ENCODE peak calls at places on chromosomes 12 and 14, in nine cellular contexts. One of them, this sample, is unnamed.

GRCh38 chr14:66643344-66643743 is 135.4 kb downstream of the GPHN start:
- DNase-seq in thoracic aorta: no peak
- DNase-seq in esophagus squamous epithelium: no peak
- DNase-seq in OCI-LY7: no peak
- DNase-seq in WERI-Rb-1: no peak
- DNase-seq in vagina: no peak
- DNase-seq in pancreas: no peak
- DNase-seq in adrenal gland: no peak
- DNase-seq in MM.1S: no peak
- DNase-seq in this sample: no peak

GRCh38 chr12:111978545-111978944 is 34.4 kb downstream of the TMEM116 start:
- DNase-seq in esophagus squamous epithelium: no peak
- DNase-seq in MM.1S: no peak
- DNase-seq in pancreas: no peak
- DNase-seq in OCI-LY7: no peak
- DNase-seq in adrenal gland: no peak
- DNase-seq in thoracic aorta: no peak
- DNase-seq in WERI-Rb-1: no peak
- DNase-seq in vagina: no peak
- DNase-seq in this sample: no peak

GRCh38 chr12:58803893-58804292 is 116.4 kb downstream of the LRIG3 start:
- DNase-seq in MM.1S: no peak
- DNase-seq in WERI-Rb-1: no peak
- DNase-seq in OCI-LY7: no peak
- DNase-seq in pancreas: no peak
- DNase-seq in thoracic aorta: no peak
- DNase-seq in adrenal gland: peak
- DNase-seq in vagina: no peak
- DNase-seq in esophagus squamous epithelium: no peak
- DNase-seq in this sample: no peak

GRCh38 chr12:39616666-39617065 is 2.9 kb downstream of the ABCD2 start:
- DNase-seq in OCI-LY7: no peak
- DNase-seq in pancreas: no peak
- DNase-seq in esophagus squamous epithelium: no peak
- DNase-seq in MM.1S: no peak
- DNase-seq in vagina: no peak
- DNase-seq in thoracic aorta: no peak
- DNase-seq in adrenal gland: no peak
- DNase-seq in WERI-Rb-1: no peak
- DNase-seq in this sample: no peak

GRCh38 chr14:95862243-95862642 is 14.4 kb upstream of the TUNAR start:
- DNase-seq in pancreas: no peak
- DNase-seq in esophagus squamous epithelium: no peak
- DNase-seq in MM.1S: no peak
- DNase-seq in vagina: peak
- DNase-seq in thoracic aorta: no peak
- DNase-seq in OCI-LY7: no peak
- DNase-seq in adrenal gland: no peak
- DNase-seq in WERI-Rb-1: no peak
- DNase-seq in this sample: no peak

GRCh38 chr14:103207038-103207403 is 83.8 kb downstream of the TNFAIP2 start:
- DNase-seq in WERI-Rb-1: no peak
- DNase-seq in pancreas: peak
- DNase-seq in MM.1S: no peak
- DNase-seq in vagina: no peak
- DNase-seq in adrenal gland: peak
- DNase-seq in OCI-LY7: no peak
- DNase-seq in thoracic aorta: peak
- DNase-seq in esophagus squamous epithelium: no peak
- DNase-seq in this sample: no peak

GRCh38 chr14:88044782-88045446 is 40.0 kb downstream of the GPR65 start:
- DNase-seq in esophagus squamous epithelium: no peak
- DNase-seq in pancreas: no peak
- DNase-seq in MM.1S: no peak
- DNase-seq in WERI-Rb-1: no peak
- DNase-seq in thoracic aorta: no peak
- DNase-seq in OCI-LY7: no peak
- DNase-seq in adrenal gland: no peak
- DNase-seq in vagina: no peak
- DNase-seq in this sample: no peak

GRCh38 chr12:31849090-31849687 is 110.0 kb upstream of the RESF1 start:
- DNase-seq in WERI-Rb-1: no peak
- DNase-seq in esophagus squamous epithelium: no peak
- DNase-seq in thoracic aorta: no peak
- DNase-seq in pancreas: no peak
- DNase-seq in MM.1S: no peak
- DNase-seq in vagina: no peak
- DNase-seq in adrenal gland: no peak
- DNase-seq in OCI-LY7: peak
- DNase-seq in this sample: no peak

GRCh38 chr12:113535100-113535499 is 63.4 kb upstream of the LHX5 start:
- DNase-seq in adrenal gland: no peak
- DNase-seq in MM.1S: no peak
- DNase-seq in esophagus squamous epithelium: no peak
- DNase-seq in WERI-Rb-1: no peak
- DNase-seq in thoracic aorta: no peak
- DNase-seq in pancreas: no peak
- DNase-seq in vagina: no peak
- DNase-seq in OCI-LY7: no peak
- DNase-seq in this sample: no peak

GRCh38 chr12:103758310-103759089 is 82.5 kb downstream of the NT5DC3 start:
- DNase-seq in adrenal gland: no peak
- DNase-seq in esophagus squamous epithelium: no peak
- DNase-seq in OCI-LY7: no peak
- DNase-seq in pancreas: no peak
- DNase-seq in vagina: no peak
- DNase-seq in thoracic aorta: no peak
- DNase-seq in MM.1S: no peak
- DNase-seq in WERI-Rb-1: no peak
- DNase-seq in this sample: no peak

GRCh38 chr12:32826807-32827412 is 69.7 kb downstream of the PKP2 start:
- DNase-seq in esophagus squamous epithelium: no peak
- DNase-seq in adrenal gland: no peak
- DNase-seq in WERI-Rb-1: no peak
- DNase-seq in pancreas: no peak
- DNase-seq in MM.1S: no peak
- DNase-seq in thoracic aorta: no peak
- DNase-seq in OCI-LY7: no peak
- DNase-seq in vagina: no peak
- DNase-seq in this sample: no peak

GRCh38 chr12:105296116-105297095 is 34.1 kb upstream of the C12orf75 start:
- DNase-seq in pancreas: no peak
- DNase-seq in thoracic aorta: no peak
- DNase-seq in MM.1S: no peak
- DNase-seq in vagina: no peak
- DNase-seq in esophagus squamous epithelium: no peak
- DNase-seq in WERI-Rb-1: no peak
- DNase-seq in adrenal gland: no peak
- DNase-seq in OCI-LY7: no peak
- DNase-seq in this sample: no peak

GRCh38 chr12:23098110-23099049 is 473.4 kb downstream of the ETNK1 start:
- DNase-seq in vagina: no peak
- DNase-seq in WERI-Rb-1: no peak
- DNase-seq in esophagus squamous epithelium: no peak
- DNase-seq in thoracic aorta: no peak
- DNase-seq in OCI-LY7: no peak
- DNase-seq in adrenal gland: no peak
- DNase-seq in MM.1S: no peak
- DNase-seq in pancreas: no peak
- DNase-seq in this sample: no peak

GRCh38 chr12:126936181-126936851 is 1330.7 kb upstream of the TMEM132C start:
- DNase-seq in pancreas: peak
- DNase-seq in thoracic aorta: peak
- DNase-seq in MM.1S: peak
- DNase-seq in adrenal gland: peak
- DNase-seq in WERI-Rb-1: no peak
- DNase-seq in esophagus squamous epithelium: no peak
- DNase-seq in OCI-LY7: no peak
- DNase-seq in vagina: no peak
- DNase-seq in this sample: peak

GRCh38 chr12:58967551-58967950 is 47.2 kb upstream of the LRIG3 start:
- DNase-seq in OCI-LY7: no peak
- DNase-seq in adrenal gland: no peak
- DNase-seq in vagina: no peak
- DNase-seq in WERI-Rb-1: no peak
- DNase-seq in thoracic aorta: no peak
- DNase-seq in MM.1S: no peak
- DNase-seq in pancreas: no peak
- DNase-seq in esophagus squamous epithelium: no peak
- DNase-seq in this sample: no peak

GRCh38 chr14:96281486-96281885 is 25.5 kb downstream of the BDKRB1 start:
- DNase-seq in OCI-LY7: no peak
- DNase-seq in WERI-Rb-1: no peak
- DNase-seq in esophagus squamous epithelium: no peak
- DNase-seq in pancreas: no peak
- DNase-seq in thoracic aorta: no peak
- DNase-seq in adrenal gland: no peak
- DNase-seq in vagina: no peak
- DNase-seq in MM.1S: no peak
- DNase-seq in this sample: no peak

GRCh38 chr14:75831455-75831854 is 150.3 kb downstream of the TGFB3 start:
- DNase-seq in adrenal gland: no peak
- DNase-seq in esophagus squamous epithelium: no peak
- DNase-seq in thoracic aorta: no peak
- DNase-seq in vagina: no peak
- DNase-seq in MM.1S: no peak
- DNase-seq in WERI-Rb-1: no peak
- DNase-seq in pancreas: peak
- DNase-seq in OCI-LY7: no peak
- DNase-seq in this sample: no peak

GRCh38 chr12:53538209-53538689 is 31.0 kb upstream of the NPFF start:
- DNase-seq in OCI-LY7: no peak
- DNase-seq in pancreas: peak
- DNase-seq in WERI-Rb-1: no peak
- DNase-seq in thoracic aorta: no peak
- DNase-seq in adrenal gland: peak
- DNase-seq in vagina: no peak
- DNase-seq in MM.1S: no peak
- DNase-seq in esophagus squamous epithelium: no peak
- DNase-seq in this sample: no peak

GRCh38 chr12:6124411-6125151 is at the start of gene VWF:
- DNase-seq in OCI-LY7: no peak
- DNase-seq in MM.1S: no peak
- DNase-seq in adrenal gland: no peak
- DNase-seq in pancreas: no peak
- DNase-seq in WERI-Rb-1: no peak
- DNase-seq in vagina: no peak
- DNase-seq in esophagus squamous epithelium: no peak
- DNase-seq in thoracic aorta: no peak
- DNase-seq in this sample: no peak

GRCh38 chr12:6123258-6123657 is 1.2 kb downstream of the VWF start:
- DNase-seq in MM.1S: no peak
- DNase-seq in adrenal gland: no peak
- DNase-seq in WERI-Rb-1: no peak
- DNase-seq in esophagus squamous epithelium: no peak
- DNase-seq in vagina: no peak
- DNase-seq in OCI-LY7: no peak
- DNase-seq in thoracic aorta: no peak
- DNase-seq in pancreas: no peak
- DNase-seq in this sample: no peak

GRCh38 chr12:6120796-6121473 is 3.5 kb downstream of the VWF start:
- DNase-seq in thoracic aorta: no peak
- DNase-seq in esophagus squamous epithelium: no peak
- DNase-seq in adrenal gland: no peak
- DNase-seq in WERI-Rb-1: no peak
- DNase-seq in OCI-LY7: no peak
- DNase-seq in MM.1S: no peak
- DNase-seq in vagina: no peak
- DNase-seq in pancreas: no peak
- DNase-seq in this sample: no peak

GRCh38 chr12:6118891-6119568 is 5.4 kb downstream of the VWF start:
- DNase-seq in WERI-Rb-1: no peak
- DNase-seq in esophagus squamous epithelium: no peak
- DNase-seq in adrenal gland: no peak
- DNase-seq in thoracic aorta: no peak
- DNase-seq in OCI-LY7: no peak
- DNase-seq in MM.1S: no peak
- DNase-seq in vagina: no peak
- DNase-seq in pancreas: no peak
- DNase-seq in this sample: no peak

GRCh38 chr12:6122211-6122610 is 2.3 kb downstream of the VWF start:
- DNase-seq in vagina: no peak
- DNase-seq in OCI-LY7: no peak
- DNase-seq in WERI-Rb-1: no peak
- DNase-seq in esophagus squamous epithelium: no peak
- DNase-seq in adrenal gland: no peak
- DNase-seq in thoracic aorta: no peak
- DNase-seq in pancreas: no peak
- DNase-seq in MM.1S: no peak
- DNase-seq in this sample: no peak
- H3K4me3 ChIP-seq in vagina: peak
- H3K4me3 ChIP-seq in OCI-LY7: no peak
- H3K4me3 ChIP-seq in WERI-Rb-1: no peak
- H3K4me3 ChIP-seq in esophagus squamous epithelium: no peak
- H3K4me3 ChIP-seq in adrenal gland: no peak
- H3K4me3 ChIP-seq in thoracic aorta: no peak
- H3K4me3 ChIP-seq in pancreas: no peak
- H3K4me3 ChIP-seq in MM.1S: no peak
- H3K4me3 ChIP-seq in this sample: no peak

DNA sequence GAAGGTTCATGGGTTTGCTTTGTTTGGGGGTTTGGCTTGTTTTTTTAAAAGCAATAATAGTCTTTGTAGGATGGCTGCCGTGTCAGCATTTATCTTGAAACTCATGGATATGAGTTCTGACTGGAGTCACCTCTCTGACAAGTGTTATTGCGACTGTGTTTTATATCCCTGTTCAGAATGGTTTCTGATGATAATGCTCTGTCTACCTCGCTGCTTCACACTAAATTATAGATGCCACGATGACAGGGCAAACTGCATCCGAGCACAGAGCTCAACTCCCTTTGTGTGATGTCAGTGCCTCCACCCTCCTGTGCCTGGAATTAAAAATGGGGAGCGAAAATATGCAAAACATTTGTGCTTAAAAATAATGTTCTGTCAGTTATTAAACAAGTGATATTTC is 250.8 kb downstream of the EGLN3 start:
- DNase-seq in esophagus squamous epithelium: no peak
- DNase-seq in adrenal gland: no peak
- DNase-seq in thoracic aorta: no peak
- DNase-seq in WERI-Rb-1: no peak
- DNase-seq in vagina: no peak
- DNase-seq in MM.1S: no peak
- DNase-seq in OCI-LY7: no peak
- DNase-seq in pancreas: no peak
- DNase-seq in this sample: no peak
- TF ChIP-seq CTCF in esophagus squamous epithelium: no peak
- TF ChIP-seq CTCF in adrenal gland: no peak
- TF ChIP-seq CTCF in thoracic aorta: no peak
- TF ChIP-seq CTCF in WERI-Rb-1: no peak
- TF ChIP-seq CTCF in vagina: no peak
- TF ChIP-seq CTCF in MM.1S: no peak
- TF ChIP-seq CTCF in OCI-LY7: no peak
- TF ChIP-seq CTCF in pancreas: no peak
- TF ChIP-seq CTCF in this sample: no peak

GRCh38 chr14:93081875-93082570 is 33.7 kb downstream of the ITPK1 start:
- DNase-seq in adrenal gland: no peak
- DNase-seq in thoracic aorta: no peak
- DNase-seq in esophagus squamous epithelium: no peak
- DNase-seq in vagina: no peak
- DNase-seq in OCI-LY7: no peak
- DNase-seq in MM.1S: no peak
- DNase-seq in pancreas: no peak
- DNase-seq in WERI-Rb-1: no peak
- DNase-seq in this sample: no peak
- H3K27ac ChIP-seq in adrenal gland: no peak
- H3K27ac ChIP-seq in thoracic aorta: peak
- H3K27ac ChIP-seq in esophagus squamous epithelium: no peak
- H3K27ac ChIP-seq in vagina: peak
- H3K27ac ChIP-seq in OCI-LY7: no peak
- H3K27ac ChIP-seq in MM.1S: no peak
- H3K27ac ChIP-seq in pancreas: no peak
- H3K27ac ChIP-seq in WERI-Rb-1: peak
- H3K27ac ChIP-seq in this sample: peak

GRCh38 chr14:24364841-24365240 is 3.1 kb upstream of the NFATC4 start:
- DNase-seq in OCI-LY7: no peak
- DNase-seq in WERI-Rb-1: no peak
- DNase-seq in vagina: no peak
- DNase-seq in thoracic aorta: no peak
- DNase-seq in pancreas: no peak
- DNase-seq in esophagus squamous epithelium: no peak
- DNase-seq in MM.1S: no peak
- DNase-seq in adrenal gland: no peak
- DNase-seq in this sample: no peak
- H3K4me3 ChIP-seq in OCI-LY7: peak
- H3K4me3 ChIP-seq in WERI-Rb-1: no peak
- H3K4me3 ChIP-seq in vagina: no peak
- H3K4me3 ChIP-seq in thoracic aorta: no peak
- H3K4me3 ChIP-seq in pancreas: no peak
- H3K4me3 ChIP-seq in esophagus squamous epithelium: no peak
- H3K4me3 ChIP-seq in MM.1S: no peak
- H3K4me3 ChIP-seq in adrenal gland: no peak
- H3K4me3 ChIP-seq in this sample: no peak